ENCODE peak calls at places on chromosome 3, in ten cellular contexts. One of them, this sample, is unnamed.

GRCh38 chr3:10882851-10883250 is 66.8 kb downstream of the SLC6A11 start:
- DNase-seq in fibroblast of the aortic adventitia: no peak
- DNase-seq in CD8-positive, alpha-beta T cell: no peak
- DNase-seq in glutamatergic neuron: no peak
- DNase-seq in suprapubic skin: no peak
- DNase-seq in fibroblast of mammary gland: no peak
- DNase-seq in bronchial epithelial cell: no peak
- DNase-seq in GM23338: no peak
- DNase-seq in endodermal cell: no peak
- DNase-seq in heart right ventricle: no peak
- DNase-seq in this sample: no peak

GRCh38 chr3:187456268-187456667 is 88.1 kb downstream of the RTP4 start:
- DNase-seq in fibroblast of the aortic adventitia: peak
- DNase-seq in CD8-positive, alpha-beta T cell: no peak
- DNase-seq in glutamatergic neuron: peak
- DNase-seq in suprapubic skin: no peak
- DNase-seq in fibroblast of mammary gland: peak
- DNase-seq in bronchial epithelial cell: no peak
- DNase-seq in GM23338: no peak
- DNase-seq in endodermal cell: peak
- DNase-seq in heart right ventricle: peak
- DNase-seq in this sample: peak

GRCh38 chr3:150286390-150287147 is 121.5 kb upstream of the TSC22D2 start:
- DNase-seq in fibroblast of the aortic adventitia: peak
- DNase-seq in CD8-positive, alpha-beta T cell: no peak
- DNase-seq in glutamatergic neuron: no peak
- DNase-seq in suprapubic skin: no peak
- DNase-seq in fibroblast of mammary gland: peak
- DNase-seq in bronchial epithelial cell: peak
- DNase-seq in GM23338: peak
- DNase-seq in endodermal cell: peak
- DNase-seq in heart right ventricle: no peak
- DNase-seq in this sample: peak

GRCh38 chr3:37227870-37228549 is 53.6 kb upstream of the LRRFIP2 start:
- DNase-seq in fibroblast of the aortic adventitia: no peak
- DNase-seq in CD8-positive, alpha-beta T cell: no peak
- DNase-seq in glutamatergic neuron: no peak
- DNase-seq in suprapubic skin: no peak
- DNase-seq in fibroblast of mammary gland: no peak
- DNase-seq in bronchial epithelial cell: no peak
- DNase-seq in GM23338: no peak
- DNase-seq in endodermal cell: no peak
- DNase-seq in heart right ventricle: no peak
- DNase-seq in this sample: no peak

GRCh38 chr3:99954914-99955644 is 137.4 kb downstream of the CMSS1 start:
- DNase-seq in fibroblast of the aortic adventitia: no peak
- DNase-seq in CD8-positive, alpha-beta T cell: no peak
- DNase-seq in glutamatergic neuron: no peak
- DNase-seq in suprapubic skin: no peak
- DNase-seq in fibroblast of mammary gland: no peak
- DNase-seq in bronchial epithelial cell: no peak
- DNase-seq in GM23338: no peak
- DNase-seq in endodermal cell: no peak
- DNase-seq in heart right ventricle: no peak
- DNase-seq in this sample: no peak

GRCh38 chr3:187947927-187948682 is 202.8 kb upstream of the BCL6 start:
- DNase-seq in fibroblast of the aortic adventitia: no peak
- DNase-seq in CD8-positive, alpha-beta T cell: no peak
- DNase-seq in glutamatergic neuron: no peak
- DNase-seq in suprapubic skin: no peak
- DNase-seq in fibroblast of mammary gland: no peak
- DNase-seq in bronchial epithelial cell: no peak
- DNase-seq in GM23338: no peak
- DNase-seq in endodermal cell: no peak
- DNase-seq in heart right ventricle: no peak
- DNase-seq in this sample: no peak

GRCh38 chr3:111739241-111739952 is 119.7 kb upstream of the PHLDB2 start:
- DNase-seq in fibroblast of the aortic adventitia: peak
- DNase-seq in CD8-positive, alpha-beta T cell: no peak
- DNase-seq in glutamatergic neuron: no peak
- DNase-seq in suprapubic skin: no peak
- DNase-seq in fibroblast of mammary gland: peak
- DNase-seq in bronchial epithelial cell: peak
- DNase-seq in GM23338: no peak
- DNase-seq in endodermal cell: no peak
- DNase-seq in heart right ventricle: peak
- DNase-seq in this sample: peak

GRCh38 chr3:71464613-71465012 is 118.9 kb downstream of the FOXP1 start:
- DNase-seq in fibroblast of the aortic adventitia: no peak
- DNase-seq in CD8-positive, alpha-beta T cell: no peak
- DNase-seq in glutamatergic neuron: no peak
- DNase-seq in suprapubic skin: no peak
- DNase-seq in fibroblast of mammary gland: no peak
- DNase-seq in bronchial epithelial cell: no peak
- DNase-seq in GM23338: no peak
- DNase-seq in endodermal cell: no peak
- DNase-seq in heart right ventricle: no peak
- DNase-seq in this sample: no peak

GRCh38 chr3:23276913-23277658 is 74.0 kb downstream of the UBE2E2 start:
- DNase-seq in fibroblast of the aortic adventitia: no peak
- DNase-seq in CD8-positive, alpha-beta T cell: no peak
- DNase-seq in glutamatergic neuron: no peak
- DNase-seq in suprapubic skin: no peak
- DNase-seq in fibroblast of mammary gland: no peak
- DNase-seq in bronchial epithelial cell: no peak
- DNase-seq in GM23338: no peak
- DNase-seq in endodermal cell: no peak
- DNase-seq in heart right ventricle: no peak
- DNase-seq in this sample: no peak

GRCh38 chr3:195763248-195763830 is 42.6 kb downstream of the MUC20 start:
- DNase-seq in fibroblast of the aortic adventitia: no peak
- DNase-seq in CD8-positive, alpha-beta T cell: no peak
- DNase-seq in glutamatergic neuron: no peak
- DNase-seq in suprapubic skin: no peak
- DNase-seq in fibroblast of mammary gland: no peak
- DNase-seq in bronchial epithelial cell: no peak
- DNase-seq in GM23338: no peak
- DNase-seq in endodermal cell: no peak
- DNase-seq in heart right ventricle: no peak
- DNase-seq in this sample: no peak

GRCh38 chr3:3443482-3443881 is 264.0 kb upstream of the CRBN start:
- DNase-seq in fibroblast of the aortic adventitia: no peak
- DNase-seq in CD8-positive, alpha-beta T cell: no peak
- DNase-seq in glutamatergic neuron: no peak
- DNase-seq in suprapubic skin: no peak
- DNase-seq in fibroblast of mammary gland: no peak
- DNase-seq in bronchial epithelial cell: no peak
- DNase-seq in GM23338: no peak
- DNase-seq in endodermal cell: no peak
- DNase-seq in heart right ventricle: no peak
- DNase-seq in this sample: no peak

GRCh38 chr3:9731206-9732079 is at the start of gene BRPF1:
- DNase-seq in fibroblast of the aortic adventitia: peak
- DNase-seq in CD8-positive, alpha-beta T cell: peak
- DNase-seq in glutamatergic neuron: peak
- DNase-seq in suprapubic skin: peak
- DNase-seq in fibroblast of mammary gland: peak
- DNase-seq in bronchial epithelial cell: peak
- DNase-seq in GM23338: peak
- DNase-seq in endodermal cell: peak
- DNase-seq in heart right ventricle: peak
- DNase-seq in this sample: peak
- TF ChIP-seq CTCF in fibroblast of the aortic adventitia: peak
- TF ChIP-seq CTCF in CD8-positive, alpha-beta T cell: no peak
- TF ChIP-seq CTCF in glutamatergic neuron: no peak
- TF ChIP-seq CTCF in suprapubic skin: peak
- TF ChIP-seq CTCF in fibroblast of mammary gland: no peak
- TF ChIP-seq CTCF in bronchial epithelial cell: peak
- TF ChIP-seq CTCF in GM23338: no peak
- TF ChIP-seq CTCF in endodermal cell: no peak
- TF ChIP-seq CTCF in heart right ventricle: no peak
- TF ChIP-seq CTCF in this sample: no peak

GRCh38 chr3:58487140-58487886 is 4.6 kb upstream of the KCTD6 start:
- DNase-seq in fibroblast of the aortic adventitia: peak
- DNase-seq in CD8-positive, alpha-beta T cell: no peak
- DNase-seq in glutamatergic neuron: no peak
- DNase-seq in suprapubic skin: no peak
- DNase-seq in fibroblast of mammary gland: peak
- DNase-seq in bronchial epithelial cell: peak
- DNase-seq in GM23338: no peak
- DNase-seq in endodermal cell: no peak
- DNase-seq in heart right ventricle: peak
- DNase-seq in this sample: peak
- TF ChIP-seq CTCF in fibroblast of the aortic adventitia: no peak
- TF ChIP-seq CTCF in CD8-positive, alpha-beta T cell: no peak
- TF ChIP-seq CTCF in glutamatergic neuron: no peak
- TF ChIP-seq CTCF in suprapubic skin: no peak
- TF ChIP-seq CTCF in fibroblast of mammary gland: no peak
- TF ChIP-seq CTCF in bronchial epithelial cell: no peak
- TF ChIP-seq CTCF in GM23338: no peak
- TF ChIP-seq CTCF in endodermal cell: no peak
- TF ChIP-seq CTCF in heart right ventricle: no peak
- TF ChIP-seq CTCF in this sample: no peak

GRCh38 chr3:191328963-191329653 is at the start of gene CCDC50:
- DNase-seq in fibroblast of the aortic adventitia: peak
- DNase-seq in CD8-positive, alpha-beta T cell: peak
- DNase-seq in glutamatergic neuron: peak
- DNase-seq in suprapubic skin: peak
- DNase-seq in fibroblast of mammary gland: peak
- DNase-seq in bronchial epithelial cell: peak
- DNase-seq in GM23338: peak
- DNase-seq in endodermal cell: peak
- DNase-seq in heart right ventricle: peak
- DNase-seq in this sample: peak
- TF ChIP-seq CTCF in fibroblast of the aortic adventitia: no peak
- TF ChIP-seq CTCF in CD8-positive, alpha-beta T cell: no peak
- TF ChIP-seq CTCF in glutamatergic neuron: no peak
- TF ChIP-seq CTCF in suprapubic skin: no peak
- TF ChIP-seq CTCF in fibroblast of mammary gland: no peak
- TF ChIP-seq CTCF in bronchial epithelial cell: no peak
- TF ChIP-seq CTCF in GM23338: no peak
- TF ChIP-seq CTCF in endodermal cell: peak
- TF ChIP-seq CTCF in heart right ventricle: no peak
- TF ChIP-seq CTCF in this sample: no peak

GRCh38 chr3:145536461-145536860 is 624.5 kb downstream of the PLOD2 start:
- DNase-seq in fibroblast of the aortic adventitia: no peak
- DNase-seq in CD8-positive, alpha-beta T cell: no peak
- DNase-seq in glutamatergic neuron: no peak
- DNase-seq in suprapubic skin: no peak
- DNase-seq in fibroblast of mammary gland: no peak
- DNase-seq in bronchial epithelial cell: no peak
- DNase-seq in GM23338: no peak
- DNase-seq in endodermal cell: no peak
- DNase-seq in heart right ventricle: no peak
- DNase-seq in this sample: no peak
- TF ChIP-seq CTCF in fibroblast of the aortic adventitia: no peak
- TF ChIP-seq CTCF in CD8-positive, alpha-beta T cell: no peak
- TF ChIP-seq CTCF in glutamatergic neuron: no peak
- TF ChIP-seq CTCF in suprapubic skin: no peak
- TF ChIP-seq CTCF in fibroblast of mammary gland: no peak
- TF ChIP-seq CTCF in bronchial epithelial cell: no peak
- TF ChIP-seq CTCF in GM23338: no peak
- TF ChIP-seq CTCF in endodermal cell: no peak
- TF ChIP-seq CTCF in heart right ventricle: no peak
- TF ChIP-seq CTCF in this sample: no peak

DNA sequence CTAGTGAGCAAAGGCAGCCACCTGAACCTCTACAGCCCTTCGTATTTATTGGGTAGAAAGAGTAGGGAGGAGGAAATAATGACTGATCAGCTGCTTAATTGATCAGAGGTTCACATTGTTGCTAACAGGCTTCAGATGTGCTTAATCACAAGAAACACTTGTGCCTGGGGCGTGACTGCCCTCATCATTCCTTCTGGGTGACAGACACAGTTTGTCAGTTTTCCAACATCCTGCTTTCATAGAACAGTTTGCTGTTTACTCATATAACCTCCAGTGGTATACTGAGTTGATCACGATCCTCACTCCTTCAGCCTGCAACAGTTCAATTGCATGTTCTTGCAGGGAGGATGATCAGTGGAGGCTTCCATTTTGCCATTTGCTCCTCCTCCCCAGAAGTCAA is 13.6 kb upstream of the CASR start:
- DNase-seq in fibroblast of the aortic adventitia: no peak
- DNase-seq in CD8-positive, alpha-beta T cell: no peak
- DNase-seq in glutamatergic neuron: no peak
- DNase-seq in suprapubic skin: no peak
- DNase-seq in fibroblast of mammary gland: no peak
- DNase-seq in bronchial epithelial cell: peak
- DNase-seq in GM23338: no peak
- DNase-seq in endodermal cell: no peak
- DNase-seq in heart right ventricle: no peak
- DNase-seq in this sample: no peak
- TF ChIP-seq CTCF in fibroblast of the aortic adventitia: no peak
- TF ChIP-seq CTCF in CD8-positive, alpha-beta T cell: no peak
- TF ChIP-seq CTCF in glutamatergic neuron: no peak
- TF ChIP-seq CTCF in suprapubic skin: no peak
- TF ChIP-seq CTCF in fibroblast of mammary gland: no peak
- TF ChIP-seq CTCF in bronchial epithelial cell: no peak
- TF ChIP-seq CTCF in GM23338: no peak
- TF ChIP-seq CTCF in endodermal cell: no peak
- TF ChIP-seq CTCF in heart right ventricle: no peak
- TF ChIP-seq CTCF in this sample: no peak

This sample was measured in MCF 10A.